ENCODE peak calls at places on chromosomes 7 and 10, in eight cellular contexts. H is suprapubic skin; J is WTC11; S is stimulated activated CD4-positive, alpha-beta T cell treated with anti-CD3 and anti-CD28 coated beads, TNF-alpha, amount 100 ng/mL, for 24 hours; K is stimulated activated CD8-positive, alpha-beta memory T cell treated with anti-CD3 and anti-CD28 coated beads, Interleukin-15, amount 100 ng/mL, for 4 hours; V is CD4-positive, alpha-beta T cell; L is uterus; I is iPS-NIHi11. F is an unnamed sample.

GRCh38 chr10:47104786-47105385 is 193.7 kb downstream of the PTPN20 start:
- DNase-seq in H (no peak), J (no peak), S (no peak), K (no peak), V (no peak), L (no peak), I (no peak), F (peak; percentile 60)

GRCh38 chr10:49058341-49059255 is 56.7 kb downstream of the VSTM4 start:
- DNase-seq in H (peak; percentile 69), J (no peak), S (no peak), K (no peak), V (no peak), L (peak; percentile 61), I (no peak), F (no peak)

GRCh38 chr7:155963356-155963755 is 151.1 kb upstream of the SHH start:
- DNase-seq in H (no peak), J (no peak), S (no peak), K (no peak), V (no peak), L (no peak), I (no peak), F (peak; percentile 58)

GRCh38 chr10:97000487-97001182 is 168.5 kb downstream of the LCOR start:
- DNase-seq in H (no peak), J (peak; percentile 54), S (no peak), K (no peak), V (no peak), L (no peak), I (peak; percentile 74), F (peak; percentile 48)

GRCh38 chr7:79933144-79933543 is 201.5 kb upstream of the GNAI1 start:
- DNase-seq in H (no peak), J (no peak), S (no peak), K (no peak), V (no peak), L (no peak), I (no peak), F (no peak)

GRCh38 chr10:45063605-45064231 is 63.0 kb downstream of the ZNF22 start:
- DNase-seq in H (no peak), J (no peak), S (no peak), K (no peak), V (no peak), L (no peak), I (no peak), F (no peak)

GRCh38 chr10:72084094-72084459 is 4.3 kb downstream of the SPOCK2 start:
- DNase-seq in H (no peak), J (no peak), S (no peak), K (peak; percentile 36), V (no peak), L (no peak), I (no peak), F (no peak)

GRCh38 chr10:104809288-104810090 is 168.4 kb downstream of the SORCS3 start:
- DNase-seq in H (no peak), J (no peak), S (no peak), K (no peak), V (no peak), L (no peak), I (peak; percentile 55), F (no peak)